ENCODE peak calls at places on chromosomes 3 and 15, in five cellular contexts. Y is PC-3, J is fibroblast of pulmonary artery, T is HL-60, H is IMR-90. S is an unnamed sample.

GRCh38 chr3:25423780-25424179 is 4.3 kb upstream of the RARB start:
- DNase-seq in Y (peak; percentile 7), J (peak; percentile 51), T (no peak), H (peak; percentile 44), S (peak; percentile 83)

GRCh38 chr15:62135532-62136134 is 29.5 kb downstream of the C2CD4B start:
- DNase-seq in Y (peak; percentile 48), J (peak; percentile 94), T (no peak), H (peak; percentile 21), S (peak; percentile 62)

GRCh38 chr3:127439621-127440020 is 150.9 kb downstream of the TPRA1 start:
- DNase-seq in Y (no peak), J (no peak), T (no peak), H (no peak), S (no peak)

GRCh38 chr3:184560992-184561328 is 625 bp upstream of the EPHB3 start:
- DNase-seq in Y (peak; percentile 85), J (no peak), T (no peak), H (no peak), S (no peak)

GRCh38 chr15:34102175-34102925 is 467 bp downstream of the PGBD4 start:
- DNase-seq in Y (no peak), J (no peak), T (no peak), H (no peak), S (no peak)

GRCh38 chr3:4714045-4714444 is 220.9 kb downstream of the ITPR1 start:
- DNase-seq in Y (peak; percentile 8), J (no peak), T (no peak), H (no peak), S (no peak)

GRCh38 chr3:184597783-184598182 is 36.2 kb downstream of the EPHB3 start:
- DNase-seq in Y (no peak), J (no peak), T (no peak), H (no peak), S (no peak)

GRCh38 chr3:184334470-184335158 is 2.8 kb upstream of the FAM131A start:
- DNase-seq in Y (peak; percentile 95), J (peak; percentile 28), T (no peak), H (peak; percentile 86), S (peak; percentile 88)

GRCh38 chr3:63151893-63152292 is 126.2 kb upstream of the SYNPR start:
- DNase-seq in Y (no peak), J (no peak), T (no peak), H (no peak), S (no peak)

GRCh38 chr15:58070801-58071418 is 5.4 kb upstream of the ALDH1A2 start:
- DNase-seq in Y (peak; percentile 64), J (peak; percentile 72), T (no peak), H (peak; percentile 43), S (peak; percentile 68)

GRCh38 chr15:22973286-22973685 is 6.9 kb downstream of the CYFIP1 start:
- DNase-seq in Y (no peak), J (no peak), T (no peak), H (no peak), S (no peak)

GRCh38 chr3:14816359-14816758 is 2.4 kb upstream of the FGD5 start:
- DNase-seq in Y (no peak), J (no peak), T (no peak), H (no peak), S (no peak)

GRCh38 chr3:185788292-185788691 is 36.5 kb downstream of the IGF2BP2 start:
- DNase-seq in Y (no peak), J (no peak), T (no peak), H (no peak), S (no peak)

GRCh38 chr15:48811325-48811938 is 563 bp upstream of the CEP152 start:
- DNase-seq in Y (peak; percentile 1), J (no peak), T (no peak), H (no peak), S (no peak)

GRCh38 chr3:196778755-196779154 is 39.1 kb downstream of the PAK2 start:
- DNase-seq in Y (peak; percentile 78), J (peak; percentile 67), T (no peak), H (peak; percentile 74), S (peak; percentile 83)

GRCh38 chr15:51172190-51172589 is 77.5 kb upstream of the TNFAIP8L3 start:
- DNase-seq in Y (no peak), J (peak; percentile 76), T (no peak), H (peak; percentile 24), S (no peak)
- H3K4me3 ChIP-seq in Y (no peak overlapping the region), J (no peak overlapping the region), T (no peak overlapping the region), H (no peak overlapping the region), S (no peak overlapping the region)

GRCh38 chr3:64223809-64224570 is 1.3 kb downstream of the PRICKLE2 start:
- DNase-seq in Y (no peak), J (peak; percentile 77), T (no peak), H (peak; percentile 62), S (no peak)

GRCh38 chr3:64221564-64222257 is 3.6 kb downstream of the PRICKLE2 start:
- DNase-seq in Y (no peak), J (no peak), T (no peak), H (no peak), S (no peak)

GRCh38 chr3:64222501-64222900 is 2.8 kb downstream of the PRICKLE2 start:
- DNase-seq in Y (no peak), J (no peak), T (no peak), H (no peak), S (no peak)

GRCh38 chr3:64225695-64226499 is 631 bp upstream of the PRICKLE2 start:
- DNase-seq in Y (no peak), J (no peak), T (no peak), H (peak; percentile 51), S (no peak)

DNA sequence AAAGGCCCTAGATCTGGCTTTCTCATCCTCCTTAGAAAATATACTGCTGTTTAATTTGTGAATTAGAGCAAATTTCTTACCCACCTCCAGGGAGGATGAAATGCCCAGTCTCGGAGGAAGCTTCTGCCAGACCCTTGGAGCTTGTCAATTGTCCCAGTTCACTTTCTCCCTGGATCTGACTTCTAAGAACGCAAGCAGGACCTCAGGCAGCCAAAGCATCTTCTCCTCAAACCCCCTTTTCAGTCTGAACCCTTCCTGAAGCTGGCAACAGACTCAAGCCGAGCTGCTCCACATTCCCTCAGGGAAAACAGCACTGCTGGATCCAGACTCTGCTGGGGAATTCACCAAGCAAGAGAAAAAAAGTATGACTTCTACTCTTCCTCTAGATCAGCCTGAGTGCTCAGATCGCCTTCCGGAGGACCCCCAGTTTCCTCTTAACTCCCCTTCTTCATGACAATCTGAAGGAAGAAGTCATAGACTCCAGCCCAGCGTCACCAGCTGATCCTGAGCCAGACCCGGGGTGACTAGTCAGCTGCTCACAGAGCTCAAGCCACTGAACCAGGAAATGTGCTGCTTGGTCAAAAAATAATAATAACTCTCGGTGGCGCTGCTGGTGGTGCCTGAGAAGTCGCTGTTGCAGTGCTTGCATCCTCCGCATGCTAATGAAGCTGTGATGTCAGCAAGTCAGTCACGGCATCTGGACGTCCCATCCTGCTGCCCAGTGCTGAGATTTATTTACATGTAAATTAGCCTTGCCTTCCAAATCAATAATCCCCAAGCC is at the start of gene PRICKLE2:
- DNase-seq in Y (no peak), J (peak; percentile 93), T (no peak), H (peak; percentile 96), S (peak; percentile 68)
- TF ChIP-seq CTCF in Y (no peak), J (peak; percentile 34), T (no peak), H (peak; percentile 49), S (no peak)

GRCh38 chr15:31221936-31222515 is 104.6 kb upstream of the KLF13 start:
- DNase-seq in Y (no peak), J (no peak), T (no peak), H (no peak), S (no peak)

GRCh38 chr15:31226011-31226410 is 100.6 kb upstream of the KLF13 start:
- DNase-seq in Y (no peak), J (no peak), T (no peak), H (no peak), S (no peak)

GRCh38 chr15:31225356-31225955 is 101.2 kb upstream of the KLF13 start:
- DNase-seq in Y (no peak), J (no peak), T (no peak), H (no peak), S (no peak)

GRCh38 chr15:31222769-31223345 is 103.8 kb upstream of the KLF13 start:
- DNase-seq in Y (no peak), J (no peak), T (no peak), H (no peak), S (no peak)

DNA sequence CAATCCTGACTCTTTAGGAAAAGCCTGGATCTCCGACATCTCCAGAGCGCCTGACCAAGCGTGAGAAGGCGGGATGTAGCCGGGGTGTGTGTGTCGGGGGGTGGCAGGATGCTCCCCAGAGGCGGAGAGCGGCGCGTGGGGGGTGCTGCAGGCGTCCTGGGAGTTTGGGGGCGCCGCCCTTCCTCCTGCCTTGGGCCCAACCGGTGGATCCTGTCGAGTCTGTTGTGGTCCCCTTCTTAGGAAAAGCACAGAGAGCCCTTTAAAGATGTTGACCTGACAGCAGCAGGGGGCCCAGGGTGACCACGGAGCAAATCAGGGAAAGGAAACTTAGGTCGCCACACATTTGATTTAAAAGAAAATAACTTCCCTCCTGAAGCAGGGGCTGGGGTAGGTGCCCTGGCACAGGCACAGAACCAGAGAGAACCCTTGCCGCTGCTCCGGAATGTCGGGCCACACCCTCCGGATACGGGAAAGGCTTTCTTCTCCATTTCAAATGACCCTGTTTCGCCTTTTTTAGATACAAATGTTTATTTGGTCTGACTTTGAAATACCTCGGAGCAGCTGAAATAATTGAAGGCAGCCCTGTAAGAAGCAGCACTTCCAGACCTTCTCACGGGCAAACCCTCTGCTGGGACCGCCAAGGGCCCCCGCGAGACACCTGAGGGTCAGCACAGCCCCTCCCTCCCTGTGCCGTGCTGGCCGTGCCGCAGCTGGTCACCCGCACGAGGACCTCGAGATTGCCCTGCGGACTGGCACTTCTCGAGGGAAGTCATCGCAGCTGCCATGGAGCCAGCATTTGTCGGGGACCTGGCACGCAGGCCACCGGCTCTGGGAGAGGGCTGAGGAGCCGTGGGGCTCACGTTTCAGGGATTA is 102.9 kb upstream of the KLF13 start:
- DNase-seq in Y (no peak), J (no peak), T (no peak), H (no peak), S (no peak)
- H3K4me3 ChIP-seq in Y (no peak overlapping the region), J (no peak overlapping the region), T (no peak overlapping the region), H (no peak overlapping the region), S (no peak overlapping the region)

DNA sequence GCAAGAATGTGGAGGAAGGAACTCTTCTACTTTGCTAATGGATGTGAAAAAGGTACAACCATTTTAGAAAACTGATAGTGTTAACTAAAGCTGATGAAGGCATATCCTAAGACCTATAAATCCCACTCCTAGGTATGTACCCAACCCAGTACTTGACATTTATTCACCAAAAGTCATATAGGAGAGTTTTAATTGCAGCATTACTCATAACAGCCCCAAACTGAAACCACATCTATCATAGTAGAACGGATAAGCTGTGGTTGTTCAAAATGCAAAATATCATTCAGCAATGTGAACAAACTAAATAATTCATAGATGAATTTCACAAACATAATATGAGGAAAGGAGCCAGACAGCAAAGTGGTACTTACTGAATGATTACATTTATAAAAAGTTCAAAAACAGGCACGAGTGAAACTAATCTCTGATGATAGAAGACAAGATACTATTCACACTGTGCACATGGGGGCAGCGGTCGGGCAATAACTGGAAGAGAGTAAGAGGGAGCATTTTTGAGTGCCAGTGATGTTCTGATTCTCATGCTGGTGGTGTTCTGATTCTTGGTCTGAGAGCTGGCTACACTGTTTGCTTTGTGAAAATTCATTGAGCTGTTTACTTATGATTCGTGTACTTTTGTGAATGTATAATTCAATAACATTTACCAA is 34.3 kb downstream of the GOLIM4 start:
- DNase-seq in Y (peak; percentile 28), J (no peak), T (no peak), H (no peak), S (no peak)
- TF ChIP-seq CTCF in Y (peak; percentile 51), J (no peak), T (no peak), H (peak; percentile 27), S (no peak)

S was measured in epithelial cell of esophagus.